ENCODE peak calls at places on chromosomes 2 and 18, in five cellular contexts. One of them, this sample, is unnamed.

GRCh38 chr2:54084600-54084999 is 30.8 kb upstream of the ACYP2 start:
- DNase-seq in Calu3: peak
- DNase-seq in stomach: no peak
- DNase-seq in left lung: no peak
- DNase-seq in BJ: no peak
- DNase-seq in this sample: no peak

GRCh38 chr2:187586091-187586632 is 31.9 kb upstream of the TFPI start:
- DNase-seq in Calu3: no peak
- DNase-seq in stomach: no peak
- DNase-seq in left lung: no peak
- DNase-seq in BJ: no peak
- DNase-seq in this sample: no peak

GRCh38 chr2:58680938-58681337 is 439.8 kb upstream of the FANCL start:
- DNase-seq in Calu3: no peak
- DNase-seq in stomach: no peak
- DNase-seq in left lung: no peak
- DNase-seq in BJ: no peak
- DNase-seq in this sample: no peak

GRCh38 chr2:20557635-20558034 is 93.3 kb downstream of the HS1BP3 start:
- DNase-seq in Calu3: no peak
- DNase-seq in stomach: no peak
- DNase-seq in left lung: peak
- DNase-seq in BJ: no peak
- DNase-seq in this sample: no peak

GRCh38 chr2:113225505-113226259 is 51.9 kb downstream of the PSD4 start:
- DNase-seq in Calu3: no peak
- DNase-seq in stomach: no peak
- DNase-seq in left lung: no peak
- DNase-seq in BJ: no peak
- DNase-seq in this sample: no peak

GRCh38 chr2:190649035-190649797 is at the start of gene NAB1:
- DNase-seq in Calu3: peak
- DNase-seq in stomach: peak
- DNase-seq in left lung: peak
- DNase-seq in BJ: no peak
- DNase-seq in this sample: no peak

GRCh38 chr2:227933891-227934290 is 62.5 kb downstream of the DAW1 start:
- DNase-seq in Calu3: no peak
- DNase-seq in stomach: no peak
- DNase-seq in left lung: no peak
- DNase-seq in BJ: no peak
- DNase-seq in this sample: no peak

GRCh38 chr2:31238906-31239841 is 5.2 kb downstream of the EHD3 start:
- DNase-seq in Calu3: no peak
- DNase-seq in stomach: no peak
- DNase-seq in left lung: no peak
- DNase-seq in BJ: no peak
- DNase-seq in this sample: no peak

GRCh38 chr2:207432471-207432870 is 97.3 kb upstream of the CREB1 start:
- DNase-seq in Calu3: no peak
- DNase-seq in stomach: no peak
- DNase-seq in left lung: no peak
- DNase-seq in BJ: no peak
- DNase-seq in this sample: no peak

GRCh38 chr18:12399231-12399630 is 8.5 kb upstream of the PRELID3A start:
- DNase-seq in Calu3: no peak
- DNase-seq in stomach: no peak
- DNase-seq in left lung: no peak
- DNase-seq in BJ: no peak
- DNase-seq in this sample: no peak

GRCh38 chr2:96261328-96262003 is 4.3 kb downstream of the TMEM127 start:
- DNase-seq in Calu3: no peak
- DNase-seq in stomach: no peak
- DNase-seq in left lung: no peak
- DNase-seq in BJ: no peak
- DNase-seq in this sample: no peak

GRCh38 chr2:8389373-8390108 is 292.3 kb upstream of the ID2 start:
- DNase-seq in Calu3: no peak
- DNase-seq in stomach: no peak
- DNase-seq in left lung: no peak
- DNase-seq in BJ: no peak
- DNase-seq in this sample: no peak

GRCh38 chr2:158619496-158619895 is 162.7 kb downstream of the PKP4 start:
- DNase-seq in Calu3: no peak
- DNase-seq in stomach: peak
- DNase-seq in left lung: no peak
- DNase-seq in BJ: no peak
- DNase-seq in this sample: no peak

GRCh38 chr2:171878481-171878993 is 15.5 kb downstream of the SLC25A12 start:
- DNase-seq in Calu3: no peak
- DNase-seq in stomach: peak
- DNase-seq in left lung: no peak
- DNase-seq in BJ: peak
- DNase-seq in this sample: peak

GRCh38 chr2:102335871-102336366 is 19.7 kb upstream of the IL18R1 start:
- DNase-seq in Calu3: no peak
- DNase-seq in stomach: no peak
- DNase-seq in left lung: no peak
- DNase-seq in BJ: no peak
- DNase-seq in this sample: no peak

GRCh38 chr2:234951386-234952269 is at the start of gene SH3BP4:
- DNase-seq in Calu3: peak
- DNase-seq in stomach: peak
- DNase-seq in left lung: peak
- DNase-seq in BJ: no peak
- DNase-seq in this sample: peak

GRCh38 chr2:159072795-159073194 is 104.4 kb downstream of the TANC1 start:
- DNase-seq in Calu3: no peak
- DNase-seq in stomach: no peak
- DNase-seq in left lung: no peak
- DNase-seq in BJ: no peak
- DNase-seq in this sample: no peak

GRCh38 chr2:79128406-79128805 is 8.1 kb downstream of the REG1A start:
- DNase-seq in Calu3: no peak
- DNase-seq in stomach: no peak
- DNase-seq in left lung: no peak
- DNase-seq in BJ: no peak
- DNase-seq in this sample: no peak

GRCh38 chr2:68764041-68764780 is 29.6 kb downstream of the ARHGAP25 start:
- DNase-seq in Calu3: no peak
- DNase-seq in stomach: no peak
- DNase-seq in left lung: no peak
- DNase-seq in BJ: no peak
- DNase-seq in this sample: no peak

GRCh38 chr2:56191617-56192016 is 7.8 kb downstream of the CCDC85A start:
- DNase-seq in Calu3: peak
- DNase-seq in stomach: no peak
- DNase-seq in left lung: no peak
- DNase-seq in BJ: no peak
- DNase-seq in this sample: no peak

GRCh38 chr2:46187112-46187618 is 110.0 kb upstream of the EPAS1 start:
- DNase-seq in Calu3: no peak
- DNase-seq in stomach: peak
- DNase-seq in left lung: no peak
- DNase-seq in BJ: peak
- DNase-seq in this sample: peak

GRCh38 chr18:59308201-59309014 is 10.0 kb downstream of the CPLX4 start:
- DNase-seq in Calu3: peak
- DNase-seq in stomach: peak
- DNase-seq in left lung: peak
- DNase-seq in BJ: no peak
- DNase-seq in this sample: peak

GRCh38 chr2:130727286-130727924 is 1.5 kb upstream of the GPR148 start:
- DNase-seq in Calu3: peak
- DNase-seq in stomach: peak
- DNase-seq in left lung: peak
- DNase-seq in BJ: peak
- DNase-seq in this sample: peak

GRCh38 chr2:227853204-227853629 is 18.2 kb upstream of the DAW1 start:
- DNase-seq in Calu3: no peak
- DNase-seq in stomach: no peak
- DNase-seq in left lung: no peak
- DNase-seq in BJ: no peak
- DNase-seq in this sample: peak

GRCh38 chr18:43578636-43579203 is 301.4 kb upstream of the SYT4 start:
- DNase-seq in Calu3: no peak
- DNase-seq in stomach: peak
- DNase-seq in left lung: no peak
- DNase-seq in BJ: no peak
- DNase-seq in this sample: no peak

GRCh38 chr18:60018801-60019462 is 119.1 kb downstream of the PMAIP1 start:
- DNase-seq in Calu3: no peak
- DNase-seq in stomach: no peak
- DNase-seq in left lung: no peak
- DNase-seq in BJ: no peak
- DNase-seq in this sample: no peak

GRCh38 chr2:27125104-27125503 is 1.5 kb downstream of the ABHD1 start:
- DNase-seq in Calu3: no peak
- DNase-seq in stomach: no peak
- DNase-seq in left lung: no peak
- DNase-seq in BJ: no peak
- DNase-seq in this sample: no peak

GRCh38 chr2:27126252-27126710 is 2.7 kb downstream of the ABHD1 start:
- DNase-seq in Calu3: no peak
- DNase-seq in stomach: no peak
- DNase-seq in left lung: no peak
- DNase-seq in BJ: no peak
- DNase-seq in this sample: no peak

GRCh38 chr2:27127883-27128670 is 4.5 kb downstream of the ABHD1 start:
- DNase-seq in Calu3: no peak
- DNase-seq in stomach: no peak
- DNase-seq in left lung: no peak
- DNase-seq in BJ: no peak
- DNase-seq in this sample: no peak

GRCh38 chr2:27122791-27123190 is 824 bp upstream of the ABHD1 start:
- DNase-seq in Calu3: no peak
- DNase-seq in stomach: no peak
- DNase-seq in left lung: no peak
- DNase-seq in BJ: no peak
- DNase-seq in this sample: no peak

DNA sequence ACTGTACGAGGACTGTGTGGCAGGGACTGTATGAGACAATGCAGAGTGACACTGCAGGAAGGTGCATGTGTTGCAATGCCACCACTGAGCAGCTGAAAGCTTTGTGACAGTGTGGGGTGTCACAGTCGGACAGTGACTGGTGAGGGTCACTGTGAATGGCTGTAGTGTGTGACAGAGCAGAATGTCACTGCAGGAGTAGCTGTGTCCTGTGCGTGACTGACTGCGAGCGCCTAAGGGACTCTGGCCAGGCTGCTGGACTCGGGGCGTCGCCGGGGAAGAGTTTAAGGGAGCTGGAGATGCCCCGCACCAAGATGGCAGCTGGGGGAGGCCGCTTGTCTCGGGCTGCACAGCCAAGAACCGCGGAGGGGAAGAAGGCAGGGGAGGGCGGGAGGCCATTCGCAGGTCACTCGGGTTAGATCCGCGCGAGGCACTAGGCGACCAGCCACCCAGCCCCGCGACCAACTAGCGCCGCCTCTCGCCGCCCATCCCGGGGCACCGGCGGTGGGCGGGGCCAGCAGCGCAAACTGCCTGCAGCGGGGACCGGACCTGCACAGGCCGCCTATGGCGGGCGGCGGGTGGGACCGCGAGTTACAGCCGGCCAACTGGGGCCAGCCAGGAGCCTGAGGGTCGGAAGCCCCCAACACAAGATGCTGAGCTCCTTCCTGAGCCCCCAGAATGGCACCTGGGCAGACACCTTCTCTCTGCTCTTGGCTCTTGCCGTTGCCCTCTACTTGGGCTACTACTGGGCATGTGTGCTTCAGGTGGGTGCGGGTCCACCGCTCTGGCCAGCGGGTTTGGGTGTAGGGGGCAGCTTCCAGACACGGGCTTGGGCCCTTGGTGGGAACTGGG is at the start of gene ABHD1:
- DNase-seq in Calu3: peak
- DNase-seq in stomach: peak
- DNase-seq in left lung: peak
- DNase-seq in BJ: no peak
- DNase-seq in this sample: no peak
- TF ChIP-seq CTCF in Calu3: no peak
- TF ChIP-seq CTCF in stomach: peak
- TF ChIP-seq CTCF in left lung: no peak
- TF ChIP-seq CTCF in BJ: no peak
- TF ChIP-seq CTCF in this sample: no peak

GRCh38 chr2:129193961-129194360 is 785.5 kb upstream of the RAB6C start:
- DNase-seq in Calu3: no peak
- DNase-seq in stomach: no peak
- DNase-seq in left lung: no peak
- DNase-seq in BJ: no peak
- DNase-seq in this sample: no peak
- TF ChIP-seq CTCF in Calu3: no peak
- TF ChIP-seq CTCF in stomach: no peak
- TF ChIP-seq CTCF in left lung: no peak
- TF ChIP-seq CTCF in BJ: no peak
- TF ChIP-seq CTCF in this sample: no peak

DNA sequence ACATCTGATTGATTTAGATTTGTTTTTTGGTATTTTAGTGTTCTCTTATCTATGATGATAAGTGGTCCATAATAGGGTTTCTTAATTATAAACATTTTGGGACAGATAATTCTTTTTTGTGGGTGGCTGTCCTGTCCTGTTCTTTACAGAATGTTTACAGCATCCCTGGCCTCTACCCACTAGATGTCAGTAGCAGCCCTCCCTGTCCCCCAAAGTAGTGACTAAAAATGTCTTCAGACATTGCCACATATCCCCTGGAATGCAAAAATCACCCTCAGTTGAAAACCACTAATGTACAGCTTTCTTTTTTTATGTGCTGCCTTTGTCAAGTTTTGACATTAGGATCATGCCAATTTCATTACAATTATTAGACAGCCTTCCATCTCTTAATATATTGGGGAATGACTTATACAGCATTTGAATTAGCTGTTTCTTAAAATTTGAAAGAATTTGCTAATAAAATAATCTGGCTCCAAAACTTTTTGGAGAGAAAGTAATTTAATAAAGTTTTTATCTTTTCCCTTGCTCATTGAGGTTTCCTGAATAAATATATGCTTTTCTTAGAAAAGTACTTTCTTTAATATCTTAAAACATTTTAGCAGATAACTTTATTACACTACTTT is 19.5 kb downstream of the WIPF1 start:
- DNase-seq in Calu3: peak
- DNase-seq in stomach: no peak
- DNase-seq in left lung: no peak
- DNase-seq in BJ: no peak
- DNase-seq in this sample: peak
- TF ChIP-seq CTCF in Calu3: no peak
- TF ChIP-seq CTCF in stomach: no peak
- TF ChIP-seq CTCF in left lung: no peak
- TF ChIP-seq CTCF in BJ: peak
- TF ChIP-seq CTCF in this sample: peak

GRCh38 chr18:33022370-33022769 is 249.5 kb upstream of the KLHL14 start:
- DNase-seq in Calu3: no peak
- DNase-seq in stomach: no peak
- DNase-seq in left lung: no peak
- DNase-seq in BJ: no peak
- DNase-seq in this sample: no peak
- TF ChIP-seq CTCF in Calu3: no peak
- TF ChIP-seq CTCF in stomach: no peak
- TF ChIP-seq CTCF in left lung: no peak
- TF ChIP-seq CTCF in BJ: no peak
- TF ChIP-seq CTCF in this sample: no peak